ENCODE peak calls at places on chromosomes 12 and 14, in nine cellular contexts. N is GM10248; O is anterior cingulate cortex; S is adipocyte; Y is upper lobe of right lung; L is activated CD4-positive, CD25-positive, alpha-beta regulatory T cell treated with anti-CD3 and anti-CD28 coated beads, Interleukin-2, amount 50 U/mL, for 72 hours; M is NCI-H1436; P is HEK293T; G is nephron progenitor cell. U is an unnamed sample.

GRCh38 chr12:100404769-100405407 is 48.0 kb downstream of the SLC17A8 start:
- DNase-seq in N (peak), O (no peak), S (peak), Y (no peak), L (no peak), M (peak), P (peak), G (peak), U (peak)

GRCh38 chr12:55713721-55714120 is 2.1 kb upstream of the BLOC1S1 start:
- DNase-seq in N (no peak), O (no peak), S (peak), Y (no peak), L (no peak), M (no peak), P (no peak), G (no peak), U (no peak)

GRCh38 chr12:40681148-40681547 is 11.1 kb upstream of the CNTN1 start:
- DNase-seq in N (no peak), O (no peak), S (no peak), Y (no peak), L (no peak), M (no peak), P (no peak), G (no peak), U (no peak)

GRCh38 chr12:4011597-4011996 is 138.4 kb upstream of the PARP11 start:
- DNase-seq in N (no peak), O (no peak), S (no peak), Y (peak), L (no peak), M (no peak), P (no peak), G (no peak), U (peak)

GRCh38 chr12:57001448-57001906 is 4.9 kb downstream of the ZBTB39 start:
- DNase-seq in N (peak), O (no peak), S (peak), Y (peak), L (peak), M (peak), P (peak), G (peak), U (peak)

GRCh38 chr12:96862326-96862725 is 44.7 kb upstream of the NEDD1 start:
- DNase-seq in N (no peak), O (no peak), S (no peak), Y (no peak), L (no peak), M (no peak), P (no peak), G (no peak), U (no peak)

GRCh38 chr12:25155031-25155576 is 39.9 kb downstream of the DNAI7 start:
- DNase-seq in N (peak), O (no peak), S (peak), Y (no peak), L (no peak), M (no peak), P (peak), G (no peak), U (peak)

GRCh38 chr12:111598637-111599458 is at the start of gene ATXN2:
- DNase-seq in N (peak), O (peak), S (peak), Y (peak), L (no peak), M (peak), P (peak), G (peak), U (peak)

GRCh38 chr12:128801879-128802391 is 21.8 kb downstream of the SLC15A4 start:
- DNase-seq in N (no peak), O (no peak), S (peak), Y (no peak), L (no peak), M (no peak), P (no peak), G (no peak), U (no peak)

GRCh38 chr14:90851327-90852036 is 35.3 kb upstream of the TTC7B start:
- DNase-seq in N (no peak), O (no peak), S (no peak), Y (no peak), L (no peak), M (no peak), P (no peak), G (no peak), U (no peak)

GRCh38 chr12:121196902-121197301 is 13.0 kb upstream of the P2RX4 start:
- DNase-seq in N (no peak), O (no peak), S (no peak), Y (no peak), L (no peak), M (no peak), P (no peak), G (no peak), U (no peak)

GRCh38 chr12:92440072-92440471 is 262.7 kb upstream of the PLEKHG7 start:
- DNase-seq in N (no peak), O (no peak), S (no peak), Y (no peak), L (no peak), M (no peak), P (no peak), G (no peak), U (no peak)

GRCh38 chr14:61113561-61113960 is 132.5 kb downstream of the SLC38A6 start:
- DNase-seq in N (no peak), O (no peak), S (no peak), Y (no peak), L (no peak), M (no peak), P (no peak), G (no peak), U (no peak)

GRCh38 chr12:53867216-53868012 is 71.2 kb upstream of the HOXC13 start:
- DNase-seq in N (no peak), O (no peak), S (no peak), Y (no peak), L (no peak), M (no peak), P (peak), G (peak), U (peak)

GRCh38 chr12:108605000-108605689 is 7.3 kb upstream of the TMEM119 start:
- DNase-seq in N (no peak), O (no peak), S (no peak), Y (no peak), L (no peak), M (no peak), P (no peak), G (no peak), U (no peak)

GRCh38 chr12:78293039-78293686 is 462.5 kb downstream of the NAV3 start:
- DNase-seq in N (no peak), O (no peak), S (peak), Y (no peak), L (no peak), M (no peak), P (no peak), G (no peak), U (peak)

GRCh38 chr14:20477211-20477876 is 8.1 kb downstream of the PNP start:
- DNase-seq in N (no peak), O (no peak), S (peak), Y (peak), L (no peak), M (no peak), P (no peak), G (no peak), U (no peak)

GRCh38 chr12:30329281-30329680 is 366.4 kb downstream of the IPO8 start:
- DNase-seq in N (no peak), O (no peak), S (peak), Y (no peak), L (no peak), M (no peak), P (no peak), G (no peak), U (no peak)

GRCh38 chr12:89932950-89933349 is 224.3 kb upstream of the ATP2B1 start:
- DNase-seq in N (no peak), O (no peak), S (no peak), Y (no peak), L (no peak), M (peak), P (no peak), G (no peak), U (no peak)

GRCh38 chr14:23817164-23817767 is 136.3 kb upstream of the DHRS4 start:
- DNase-seq in N (no peak), O (no peak), S (no peak), Y (no peak), L (no peak), M (no peak), P (no peak), G (no peak), U (no peak)

GRCh38 chr12:3809357-3810015 is 56.6 kb upstream of the CRACR2A start:
- DNase-seq in N (no peak), O (no peak), S (no peak), Y (no peak), L (no peak), M (no peak), P (no peak), G (no peak), U (no peak)

GRCh38 chr14:77593501-77593911 is 22.9 kb downstream of the SPTLC2 start:
- DNase-seq in N (peak), O (no peak), S (no peak), Y (no peak), L (no peak), M (no peak), P (no peak), G (no peak), U (no peak)

GRCh38 chr12:107635139-107635538 is 50.5 kb upstream of the PWP1 start:
- DNase-seq in N (no peak), O (no peak), S (no peak), Y (no peak), L (no peak), M (no peak), P (no peak), G (no peak), U (no peak)

GRCh38 chr12:103884316-103884715 is 43.3 kb upstream of the NT5DC3 start:
- DNase-seq in N (peak), O (no peak), S (peak), Y (no peak), L (no peak), M (peak), P (no peak), G (no peak), U (peak)

GRCh38 chr12:51994539-51994820 is 12.3 kb upstream of the TAMALIN start:
- DNase-seq in N (no peak), O (no peak), S (no peak), Y (no peak), L (no peak), M (no peak), P (no peak), G (no peak), U (no peak)

GRCh38 chr12:47753021-47754001 is 5.4 kb downstream of the RAPGEF3 start:
- DNase-seq in N (no peak), O (peak), S (no peak), Y (peak), L (no peak), M (no peak), P (no peak), G (peak), U (no peak)

GRCh38 chr14:104357689-104358527 is 219.5 kb downstream of the KIF26A start:
- DNase-seq in N (no peak), O (no peak), S (no peak), Y (peak), L (no peak), M (no peak), P (no peak), G (no peak), U (no peak)

U was measured in hepatocyte.